ENCODE peak calls at places on chromosomes 7 and 10, in six cellular contexts. W is tibial artery, N is neural progenitor cell, Q is adrenal gland, K is transverse colon, F is suprapubic skin. U is an unnamed sample.
A peak's percentile ranks its signal among the peaks of the same experiment; 100 is the strongest.

GRCh38 chr10:128150551-128150950 is 24.3 kb upstream of the MKI67 start:
- DNase-seq in Q (no peak), N (peak; percentile 11), W (no peak), F (no peak), K (no peak), U (no peak)

GRCh38 chr10:36779238-36779846 is 346.1 kb upstream of the ANKRD30A start:
- DNase-seq in K (peak; percentile 11), Q (peak; percentile 21), F (no peak), W (peak; percentile 26), N (peak; percentile 71), U (no peak)

GRCh38 chr10:77390481-77390891 is 247.1 kb downstream of the KCNMA1 start:
- DNase-seq in W (peak; percentile 48), N (no peak), K (no peak), F (no peak), Q (no peak), U (no peak)

GRCh38 chr7:50369408-50370026 is 65.0 kb downstream of the IKZF1 start:
- DNase-seq in K (no peak), Q (no peak), W (no peak), N (peak; percentile 76), F (no peak), U (peak; percentile 18)

GRCh38 chr7:87600130-87601124 is at the start of gene ABCB1:
- DNase-seq in Q (peak; percentile 95), K (peak; percentile 75), F (no peak), W (peak; percentile 31), N (peak; percentile 79), U (peak; percentile 81)

GRCh38 chr7:158350166-158350900 is 237.3 kb downstream of the PTPRN2 start:
- DNase-seq in Q (no peak), N (no peak), W (no peak), K (no peak), F (peak; percentile 29), U (no peak)

GRCh38 chr7:83267141-83267631 is 104.5 kb upstream of the PCLO start:
- DNase-seq in K (no peak), F (no peak), N (no peak), Q (no peak), W (no peak), U (peak; percentile 74)

GRCh38 chr10:131997366-131998049 is 15.8 kb upstream of the BNIP3 start:
- DNase-seq in F (peak; percentile 91), W (peak; percentile 88), N (peak; percentile 57), Q (peak; percentile 90), K (peak; percentile 65), U (peak; percentile 63)

GRCh38 chr7:1670894-1671875 is 1.1 kb downstream of the ELFN1 start:
- DNase-seq in Q (peak; percentile 3), W (peak; percentile 3), K (no peak), N (no peak), F (peak; percentile 52), U (no peak)

GRCh38 chr7:50792342-50793114 is 9.8 kb upstream of the GRB10 start:
- DNase-seq in K (peak; percentile 18), Q (peak; percentile 52), N (peak; percentile 61), W (peak; percentile 38), F (peak; percentile 72), U (peak; percentile 57)

GRCh38 chr10:97792058-97792721 is 20.4 kb upstream of the SFRP5 start:
- DNase-seq in Q (peak; percentile 72), F (peak; percentile 78), W (peak; percentile 58), N (peak; percentile 74), K (peak; percentile 61), U (peak; percentile 77)

GRCh38 chr10:50464004-50464409 is 159.7 kb downstream of the SGMS1 start:
- DNase-seq in Q (no peak), K (no peak), W (no peak), F (no peak), N (no peak), U (no peak)

GRCh38 chr7:156062286-156062685 is 250.0 kb upstream of the SHH start:
- DNase-seq in Q (no peak), K (no peak), N (no peak), W (no peak), F (no peak), U (no peak)

GRCh38 chr10:93749218-93749799 is 8.4 kb upstream of the LGI1 start:
- DNase-seq in N (peak; percentile 51), W (peak; percentile 24), Q (peak; percentile 56), F (no peak), K (peak; percentile 28), U (no peak)

GRCh38 chr10:1294748-1295147 is 238.6 kb downstream of the WDR37 start:
- DNase-seq in N (no peak), K (no peak), F (no peak), Q (no peak), W (no peak), U (no peak)

GRCh38 chr10:62250594-62251198 is 17.9 kb downstream of the RTKN2 start:
- DNase-seq in F (no peak), W (no peak), N (no peak), Q (no peak), K (no peak), U (no peak)

GRCh38 chr10:17872191-17873091 is 63.3 kb downstream of the MRC1 start:
- DNase-seq in K (peak; percentile 16), F (no peak), W (no peak), N (peak; percentile 26), Q (no peak), U (no peak)

GRCh38 chr10:101233863-101234262 is 4.6 kb upstream of the LBX1 start:
- DNase-seq in F (no peak), Q (no peak), K (no peak), W (no peak), N (no peak), U (no peak)
- H3K27me3 ChIP-seq in F (peaks cover 100% of the 10 kb centered on the region), Q (peaks cover 100% of the 10 kb centered on the region), K (peaks cover 100% of the 10 kb centered on the region), W (peaks cover 7% of the 10 kb centered on the region), N (peaks cover 100% of the 10 kb centered on the region), U (no peaks in the 10 kb centered on the region)

DNA sequence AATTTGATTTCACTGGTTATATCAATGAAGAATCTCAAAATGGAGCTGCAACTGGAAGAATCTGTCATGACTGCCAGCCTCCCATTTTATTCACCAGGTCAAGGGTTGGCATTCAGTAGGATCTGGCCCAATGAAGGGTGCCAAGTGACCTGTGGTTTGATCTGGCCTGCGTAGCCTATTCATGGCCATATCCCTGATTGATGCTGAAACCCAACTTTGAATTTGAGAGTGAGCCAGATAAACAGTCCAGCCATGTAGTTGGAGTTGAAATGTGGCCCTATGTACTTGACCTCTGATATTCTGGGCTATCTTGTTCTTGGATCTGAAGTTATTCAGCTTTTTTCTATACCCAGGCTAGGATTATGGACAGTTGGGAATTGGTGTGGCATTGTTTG is 1.5 kb downstream of the MKLN1 start:
- DNase-seq in K (no peak), W (no peak), N (no peak), Q (peak; percentile 18), F (no peak), U (no peak)
- H3K4me3 ChIP-seq in K (peak overlapping the region; percentile 79), W (peak overlapping the region; percentile 83), N (peak overlapping the region; percentile 83), Q (no peak overlapping the region), F (peak overlapping the region; percentile 76), U (peak overlapping the region; percentile 95)

GRCh38 chr10:32041290-32042028 is 14.8 kb downstream of the KIF5B start:
- DNase-seq in F (no peak), K (no peak), Q (no peak), W (no peak), N (no peak), U (no peak)
- H3K36me3 ChIP-seq in F (peaks cover 59% of the 10 kb centered on the region), K (no peaks in the 10 kb centered on the region), Q (peaks cover 36% of the 10 kb centered on the region), W (peaks cover 41% of the 10 kb centered on the region), N (peaks cover 34% of the 10 kb centered on the region), U (peaks cover 78% of the 10 kb centered on the region)

DNA sequence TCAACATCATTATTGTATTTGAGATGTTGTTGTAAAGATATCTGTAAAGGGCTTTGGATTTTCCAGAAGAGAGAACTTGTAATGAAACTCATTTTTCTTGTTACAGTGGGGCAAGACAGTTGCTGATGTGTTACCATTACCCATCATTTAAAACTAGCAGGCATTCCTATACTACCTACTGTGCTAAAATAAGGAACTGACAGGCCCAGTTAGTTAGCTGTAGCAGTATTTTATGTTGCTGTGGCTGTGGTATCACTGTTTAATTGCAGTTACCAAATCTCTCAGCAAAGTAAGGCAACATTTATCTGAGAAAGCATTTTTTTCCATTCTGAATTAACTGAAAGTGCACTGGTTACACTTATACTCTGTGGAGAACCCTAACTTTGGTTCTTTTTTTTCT is 9.9 kb downstream of the ST7 start:
- DNase-seq in W (no peak), K (no peak), N (no peak), F (no peak), Q (no peak), U (no peak)
- H3K27me3 ChIP-seq in W (no peaks in the 10 kb centered on the region), K (no peaks in the 10 kb centered on the region), N (no peaks in the 10 kb centered on the region), F (no peaks in the 10 kb centered on the region), Q (no peaks in the 10 kb centered on the region), U (no peaks in the 10 kb centered on the region)

GRCh38 chr10:102646610-102647432 is 2.5 kb downstream of the TRIM8 start:
- DNase-seq in K (peak; percentile 46), N (peak; percentile 29), F (no peak), Q (peak; percentile 72), W (peak; percentile 58), U (peak; percentile 74)

GRCh38 chr10:102644646-102645387 is 538 bp downstream of the TRIM8 start:
- DNase-seq in K (peak; percentile 89), F (peak; percentile 93), W (peak; percentile 85), N (peak; percentile 89), Q (peak; percentile 90), U (peak; percentile 87)

GRCh38 chr10:102645741-102646609 is 1.7 kb downstream of the TRIM8 start:
- DNase-seq in W (peak; percentile 98), K (peak; percentile 87), N (peak; percentile 64), F (peak; percentile 96), Q (peak; percentile 87), U (peak; percentile 73)

GRCh38 chr10:102644066-102644645 is at the start of gene TRIM8:
- DNase-seq in N (peak; percentile 75), W (no peak), F (no peak), Q (no peak), K (peak; percentile 69), U (no peak)

DNA sequence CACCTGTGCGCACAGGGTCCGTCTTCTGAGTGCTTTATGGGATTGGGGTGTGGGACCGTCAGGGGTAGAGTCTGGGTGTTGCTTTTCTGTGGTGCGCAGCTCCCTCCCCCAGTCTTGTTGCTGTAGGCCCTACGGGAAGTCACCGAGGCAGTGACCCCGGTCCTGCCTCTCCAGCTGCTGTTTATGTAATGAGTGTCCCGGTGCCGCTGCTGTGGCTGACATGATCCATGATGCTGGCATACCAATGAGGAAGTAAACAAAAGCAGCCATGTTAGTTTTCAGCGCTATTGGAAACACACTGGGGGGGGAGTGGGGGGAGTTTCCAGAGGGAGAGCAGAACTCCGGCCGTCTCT is 1.1 kb downstream of the TRIM8 start:
- DNase-seq in N (no peak), Q (peak; percentile 85), F (peak; percentile 89), K (peak; percentile 80), W (peak; percentile 87), U (peak; percentile 30)
- H3K4me3 ChIP-seq in N (peak overlapping the region; percentile 94), Q (peak overlapping the region; percentile 53), F (peak overlapping the region; percentile 73), K (peak overlapping the region; percentile 89), W (peak overlapping the region; percentile 90), U (peak overlapping the region; percentile 62)

GRCh38 chr7:73451780-73452398 is 18.3 kb downstream of the FZD9 start:
- DNase-seq in N (peak; percentile 57), F (no peak), Q (no peak), W (no peak), K (no peak), U (no peak)

GRCh38 chr7:73446716-73447115 is 13.1 kb downstream of the FZD9 start:
- DNase-seq in N (no peak), F (no peak), W (no peak), Q (no peak), K (no peak), U (no peak)

GRCh38 chr7:73447121-73447520 is 13.5 kb downstream of the FZD9 start:
- DNase-seq in K (no peak), W (no peak), Q (no peak), N (no peak), F (no peak), U (no peak)

GRCh38 chr7:73449422-73449821 is 15.8 kb downstream of the FZD9 start:
- DNase-seq in N (no peak), K (no peak), W (no peak), F (no peak), Q (no peak), U (no peak)

GRCh38 chr7:73448609-73449008 is 15.0 kb downstream of the FZD9 start:
- DNase-seq in F (no peak), K (no peak), W (no peak), Q (no peak), N (no peak), U (no peak)
- H3K36me3 ChIP-seq in F (peaks cover 78% of the 10 kb centered on the region), K (no peaks in the 10 kb centered on the region), W (peaks cover 93% of the 10 kb centered on the region), Q (peaks cover 82% of the 10 kb centered on the region), N (peaks cover 5% of the 10 kb centered on the region), U (peaks cover 96% of the 10 kb centered on the region)